ENCODE peak calls at places on chromosome 15, in eight cellular contexts. L, Z, C, K, J, X, W and D are unnamed samples.

GRCh38 chr15:48012191-48012590 is 108.6 kb upstream of the SLC24A5 start:
- DNase-seq in W (no peak), J (no peak), K (no peak), L (no peak), Z (no peak), X (no peak), C (no peak), D (no peak)

GRCh38 chr15:74420193-74420905 is 13.4 kb downstream of the SEMA7A start:
- DNase-seq in Z (no peak), W (no peak), J (peak), K (no peak), L (no peak), X (peak), C (no peak), D (no peak)

GRCh38 chr15:28080386-28080785 is 18.7 kb downstream of the OCA2 start:
- DNase-seq in W (no peak), Z (no peak), K (no peak), C (no peak), L (no peak), J (peak), X (no peak), D (no peak)

GRCh38 chr15:71346464-71346863 is 231.2 kb downstream of the THSD4 start:
- DNase-seq in J (no peak), C (no peak), W (no peak), Z (no peak), K (no peak), X (no peak), L (no peak), D (no peak)

GRCh38 chr15:68149059-68149458 is 56.1 kb downstream of the CALML4 start:
- DNase-seq in C (no peak), X (no peak), W (no peak), J (no peak), L (no peak), K (peak), Z (no peak), D (peak)

GRCh38 chr15:45091161-45091560 is 22.8 kb downstream of the DUOX2 start:
- DNase-seq in C (no peak), K (peak), J (peak), L (peak), X (no peak), W (no peak), Z (no peak), D (no peak)

GRCh38 chr15:31293655-31294054 is 33.0 kb upstream of the KLF13 start:
- DNase-seq in W (no peak), J (peak), L (peak), Z (no peak), X (no peak), K (no peak), C (no peak), D (no peak)

GRCh38 chr15:78077053-78077859 is at the start of gene TBC1D2B:
- DNase-seq in J (no peak), W (peak), Z (peak), K (peak), C (peak), X (peak), L (peak), D (peak)

GRCh38 chr15:97521390-97521789 is 439.1 kb upstream of the ARRDC4 start:
- DNase-seq in J (no peak), C (no peak), W (peak), K (no peak), Z (no peak), L (no peak), X (no peak), D (no peak)

GRCh38 chr15:67820992-67821783 is 4.1 kb upstream of the SKOR1 start:
- DNase-seq in L (peak), Z (peak), W (peak), C (peak), X (no peak), J (peak), K (peak), D (peak)

GRCh38 chr15:95995375-95996168 is 334.9 kb upstream of the NR2F2 start:
- DNase-seq in K (peak), Z (no peak), L (peak), C (no peak), W (no peak), X (no peak), J (no peak), D (peak)

GRCh38 chr15:68310178-68310810 is 32.7 kb downstream of the FEM1B start:
- DNase-seq in K (no peak), W (no peak), X (no peak), Z (no peak), C (peak), L (no peak), J (no peak), D (no peak)

GRCh38 chr15:81091889-81092558 is 42.0 kb upstream of the CFAP161 start:
- DNase-seq in K (peak), L (peak), X (peak), Z (no peak), C (peak), W (peak), J (peak), D (peak)

GRCh38 chr15:88627463-88627862 is 6.3 kb downstream of the AEN start:
- DNase-seq in Z (no peak), J (no peak), X (no peak), C (no peak), W (no peak), K (no peak), L (peak), D (no peak)

GRCh38 chr15:25541228-25541627 is 102.4 kb upstream of the UBE3A start:
- DNase-seq in Z (no peak), X (no peak), K (peak), L (no peak), J (no peak), W (no peak), C (no peak), D (no peak)

GRCh38 chr15:90309050-90309449 is 43.0 kb upstream of the ZNF774 start:
- DNase-seq in J (no peak), Z (no peak), C (no peak), K (no peak), L (no peak), W (no peak), X (no peak), D (no peak)

GRCh38 chr15:34729056-34729455 is 25.7 kb downstream of the GJD2 start:
- DNase-seq in C (no peak), K (no peak), L (no peak), J (no peak), Z (no peak), W (no peak), X (no peak), D (no peak)

GRCh38 chr15:36599824-36600365 is 20.5 kb downstream of the CDIN1 start:
- DNase-seq in L (no peak), C (no peak), X (no peak), K (no peak), Z (no peak), W (no peak), J (no peak), D (no peak)

GRCh38 chr15:55240125-55240760 is 43.5 kb upstream of the RSL24D1 start:
- DNase-seq in K (no peak), J (no peak), L (no peak), W (no peak), Z (no peak), C (no peak), X (no peak), D (no peak)

GRCh38 chr15:93974804-93975481 is 256.4 kb upstream of the MCTP2 start:
- DNase-seq in J (peak), L (peak), X (no peak), W (peak), C (no peak), K (peak), Z (no peak), D (peak)
- TF ChIP-seq CTCF in J (peak), L (peak), X (peak), W (peak), C (peak), K (peak), Z (peak), D (peak)

DNA sequence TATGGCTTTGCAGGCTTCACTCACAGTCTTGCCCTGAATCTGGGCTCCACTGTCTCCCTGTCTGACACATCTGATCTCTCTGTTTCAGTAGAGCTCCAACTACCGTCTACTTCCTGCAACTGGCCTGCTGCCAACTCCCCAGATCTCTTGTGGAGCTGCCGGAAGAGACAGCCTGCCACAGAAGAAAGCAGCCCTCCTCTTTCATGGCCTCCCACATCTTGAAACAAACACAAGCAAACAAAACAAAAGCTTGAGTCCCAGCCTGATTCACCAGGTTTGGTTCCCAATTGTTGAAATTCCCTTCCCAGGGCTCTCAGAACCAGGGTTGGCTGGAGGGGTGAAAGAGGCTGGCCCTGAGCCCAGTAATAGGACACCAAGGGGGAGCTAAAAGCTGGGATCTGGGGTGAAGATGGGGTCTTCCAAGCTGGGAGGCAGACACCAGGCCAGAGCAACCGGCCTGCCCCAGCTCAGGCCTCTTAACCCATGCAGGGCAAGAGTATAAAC is 55.3 kb upstream of the CA12 start:
- DNase-seq in X (peak), C (peak), W (peak), K (peak), L (peak), Z (no peak), J (peak), D (no peak)
- TF ChIP-seq CTCF in X (no peak), C (no peak), W (no peak), K (peak), L (peak), Z (no peak), J (peak), D (no peak)

DNA sequence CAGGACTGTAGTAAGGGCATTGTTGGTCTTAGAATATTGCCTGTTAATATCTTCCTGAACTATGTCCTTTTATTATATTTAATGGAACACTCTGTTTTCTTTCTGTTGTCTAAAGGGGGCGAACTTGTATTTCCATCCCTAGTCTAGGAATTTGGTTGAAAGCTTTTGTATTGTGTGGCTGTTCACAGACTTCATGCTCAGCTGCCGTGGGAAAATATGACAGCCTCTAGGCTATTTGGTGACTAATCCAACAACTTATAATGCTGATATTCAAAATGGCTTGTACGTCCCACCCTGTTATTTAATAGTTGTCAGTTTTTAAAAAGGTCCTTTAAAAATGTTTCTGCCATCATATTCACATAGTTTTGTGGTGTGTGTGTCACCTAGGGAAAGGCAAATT is 202.6 kb downstream of the KLHL25 start:
- DNase-seq in L (peak), K (peak), Z (no peak), X (peak), C (no peak), W (no peak), J (peak), D (peak)
- TF ChIP-seq CTCF in L (no peak), K (peak), Z (no peak), X (peak), C (no peak), W (no peak), J (no peak), D (no peak)

GRCh38 chr15:79206940-79207339 is 75.6 kb upstream of the ANKRD34C start:
- DNase-seq in L (no peak), C (no peak), W (no peak), K (no peak), J (no peak), X (no peak), Z (no peak), D (no peak)

GRCh38 chr15:79209116-79209515 is 73.4 kb upstream of the ANKRD34C start:
- DNase-seq in C (no peak), Z (no peak), K (no peak), J (peak), L (no peak), W (no peak), X (no peak), D (no peak)

GRCh38 chr15:79208179-79208578 is 74.3 kb upstream of the ANKRD34C start:
- DNase-seq in K (no peak), W (no peak), X (no peak), C (no peak), Z (no peak), L (no peak), J (no peak), D (no peak)

GRCh38 chr15:79212589-79213139 is 69.9 kb upstream of the ANKRD34C start:
- DNase-seq in X (no peak), W (no peak), C (no peak), L (no peak), Z (no peak), K (no peak), J (no peak), D (no peak)

GRCh38 chr15:79209690-79210089 is 72.8 kb upstream of the ANKRD34C start:
- DNase-seq in L (no peak), C (no peak), Z (no peak), X (no peak), K (no peak), J (no peak), W (peak), D (no peak)
- TF ChIP-seq CTCF in L (no peak), C (no peak), Z (no peak), X (no peak), K (peak), J (no peak), W (peak), D (no peak)

GRCh38 chr15:22903961-22904534 is 65.6 kb downstream of the NIPA2 start:
- DNase-seq in K (no peak), X (no peak), C (no peak), J (no peak), Z (no peak), W (no peak), L (no peak), D (peak)

GRCh38 chr15:22903427-22903826 is 65.0 kb downstream of the NIPA2 start:
- DNase-seq in K (no peak), J (no peak), L (no peak), W (no peak), Z (no peak), C (no peak), X (no peak), D (no peak)

GRCh38 chr15:22902046-22902445 is 63.6 kb downstream of the NIPA2 start:
- DNase-seq in W (no peak), X (no peak), Z (no peak), K (no peak), L (no peak), C (no peak), J (no peak), D (no peak)

GRCh38 chr15:22902981-22903380 is 64.5 kb downstream of the NIPA2 start:
- DNase-seq in X (no peak), C (no peak), K (no peak), J (no peak), W (no peak), L (no peak), Z (no peak), D (no peak)

DNA sequence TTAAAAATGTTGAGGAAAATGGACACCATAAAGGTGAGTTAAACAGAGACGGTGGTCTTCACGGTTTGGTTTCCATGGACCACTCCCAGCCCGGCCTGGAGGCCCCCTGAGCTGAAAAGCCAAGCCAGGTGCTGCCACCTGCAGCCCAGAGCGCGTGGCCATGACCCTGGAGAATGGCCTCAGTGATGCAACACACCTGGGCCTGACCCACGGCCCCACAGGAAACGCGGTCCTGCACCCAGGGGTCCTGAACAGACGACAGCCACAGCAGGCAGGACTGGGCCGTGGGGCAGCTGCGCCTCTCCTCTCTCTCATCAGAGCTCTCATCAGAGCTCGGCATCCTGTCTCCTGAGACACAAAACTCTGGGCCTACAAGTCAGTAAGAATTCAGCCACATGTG is 64.1 kb downstream of the NIPA2 start:
- DNase-seq in X (no peak), C (no peak), J (no peak), W (no peak), L (no peak), K (no peak), Z (no peak), D (no peak)
- TF ChIP-seq CTCF in X (no peak), C (no peak), J (peak), W (no peak), L (no peak), K (no peak), Z (peak), D (peak)

DNA sequence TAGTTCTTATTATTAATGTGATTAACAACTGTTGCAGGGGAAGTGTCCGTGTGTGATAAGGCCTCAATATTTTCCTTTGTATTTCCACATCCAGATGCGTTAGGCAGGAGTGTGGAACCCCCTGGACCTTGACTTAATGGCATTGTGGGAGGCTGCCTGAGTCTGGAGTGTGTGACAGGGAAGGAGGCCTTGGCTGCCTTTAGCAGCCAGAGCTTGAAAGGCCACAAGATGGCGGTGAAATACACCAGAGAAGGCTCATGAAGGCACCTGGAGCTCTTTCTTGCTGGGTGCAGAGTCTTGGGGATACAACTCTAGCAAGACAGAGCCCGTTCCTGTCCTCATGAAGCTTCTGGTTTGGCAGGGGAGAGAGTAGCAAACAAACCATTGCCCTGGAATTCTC is 36.9 kb downstream of the POLR2M start:
- DNase-seq in W (no peak), K (peak), J (peak), X (no peak), Z (no peak), L (peak), C (no peak), D (no peak)
- TF ChIP-seq CTCF in W (no peak), K (no peak), J (peak), X (no peak), Z (peak), L (peak), C (no peak), D (no peak)

GRCh38 chr15:27017168-27017809 is 46.3 kb downstream of the GABRG3 start:
- DNase-seq in Z (no peak), K (peak), C (no peak), X (peak), L (peak), W (peak), J (peak), D (peak)
- TF ChIP-seq CTCF in Z (peak), K (peak), C (no peak), X (peak), L (peak), W (peak), J (peak), D (peak)

GRCh38 chr15:58770519-58770856 is 614 bp upstream of the MINDY2 start:
- DNase-seq in Z (peak), C (no peak), K (peak), L (peak), J (no peak), W (no peak), X (no peak), D (peak)
- TF ChIP-seq CTCF in Z (no peak), C (no peak), K (peak), L (no peak), J (no peak), W (no peak), X (no peak), D (no peak)